ENCODE peak calls at places on chromosomes 2 and 18, in six cellular contexts. O is HEK293T; Q is bronchial epithelial cell; V is stimulated activated CD4-positive, alpha-beta T cell treated with anti-CD3 and anti-CD28 coated beads, Interleukin-2, amount 100 ng/mL, for 48 hours; F is mesothelial cell of epicardium; Z is cortex of kidney. J is an unnamed sample.

GRCh38 chr2:154324601-154325000 is 373.9 kb upstream of the KCNJ3 start:
- DNase-seq in O (no peak), Q (no peak), V (no peak), F (no peak), Z (no peak), J (no peak)

GRCh38 chr2:206232287-206233035 is 42.0 kb upstream of the ZDBF2 start:
- DNase-seq in O (no peak), Q (no peak), V (no peak), F (no peak), Z (no peak), J (no peak)

GRCh38 chr2:576292-576691 is 100.9 kb downstream of the TMEM18 start:
- DNase-seq in O (no peak), Q (no peak), V (no peak), F (no peak), Z (no peak), J (no peak)

GRCh38 chr2:220279840-220280239 is 652.4 kb downstream of the SLC4A3 start:
- DNase-seq in O (no peak), Q (peak), V (no peak), F (no peak), Z (no peak), J (no peak)

GRCh38 chr2:227607969-227608368 is 6.7 kb downstream of the SCYGR3 start:
- DNase-seq in O (no peak), Q (no peak), V (no peak), F (no peak), Z (no peak), J (no peak)

GRCh38 chr18:61602836-61603235 is 269.6 kb downstream of the CDH20 start:
- DNase-seq in O (no peak), Q (peak), V (no peak), F (no peak), Z (no peak), J (no peak)

GRCh38 chr18:12287684-12288405 is 20.2 kb upstream of the TUBB6 start:
- DNase-seq in O (no peak), Q (peak), V (no peak), F (peak), Z (no peak), J (peak)

GRCh38 chr2:54968561-54969218 is 81.6 kb downstream of the RTN4 start:
- DNase-seq in O (no peak), Q (no peak), V (no peak), F (no peak), Z (no peak), J (no peak)

GRCh38 chr2:120579916-120580685 is 155.6 kb upstream of the GLI2 start:
- DNase-seq in O (no peak), Q (no peak), V (no peak), F (no peak), Z (no peak), J (no peak)

GRCh38 chr2:235533616-235534385 is 40.0 kb downstream of the AGAP1 start:
- DNase-seq in O (no peak), Q (no peak), V (no peak), F (no peak), Z (no peak), J (no peak)

GRCh38 chr2:209977386-209978239 is 24.8 kb upstream of the RPE start:
- DNase-seq in O (no peak), Q (peak), V (no peak), F (no peak), Z (no peak), J (peak)

GRCh38 chr2:47301277-47301618 is 101.7 kb upstream of the MSH2 start:
- DNase-seq in O (no peak), Q (no peak), V (no peak), F (no peak), Z (no peak), J (no peak)

GRCh38 chr18:28003451-28003850 is 173.5 kb downstream of the CDH2 start:
- DNase-seq in O (no peak), Q (peak), V (no peak), F (no peak), Z (no peak), J (no peak)

J was measured in H7.